ENCODE peak calls at places on chromosomes 12 and 14, in six cellular contexts. U is H1, V is HepG2, G is K562, D is GM12892, T is GM12878. H is an unnamed sample.

GRCh38 chr12:128784030-128784770 is 39.6 kb downstream of the SLC15A4 start:
- DNase-seq in U (no peak), V (no peak), G (no peak), D (no peak), T (no peak), H (no peak)

GRCh38 chr14:67940894-67941455 is 121.4 kb downstream of the RAD51B start:
- DNase-seq in U (no peak), V (no peak), G (no peak), D (no peak), T (no peak), H (no peak)

GRCh38 chr14:28785096-28785952 is 18.7 kb downstream of the FOXG1 start:
- DNase-seq in U (no peak), V (no peak), G (no peak), D (no peak), T (no peak), H (peak; percentile 61)

GRCh38 chr14:89383171-89383845 is 33.7 kb downstream of the FOXN3 start:
- DNase-seq in U (no peak), V (no peak), G (no peak), D (no peak), T (no peak), H (no peak)

GRCh38 chr12:56591961-56592360 is 38.2 kb downstream of the BAZ2A start:
- DNase-seq in U (no peak), V (no peak), G (no peak), D (no peak), T (no peak), H (no peak)

GRCh38 chr14:74038015-74038859 is 19.1 kb downstream of the BBOF1 start:
- DNase-seq in U (no peak), V (peak; percentile 67), G (peak; percentile 25), D (no peak), T (no peak), H (peak; percentile 12)

GRCh38 chr12:132554857-132555630 is 55.3 kb downstream of the LRCOL1 start:
- DNase-seq in U (no peak), V (peak; percentile 16), G (peak; percentile 64), D (no peak), T (no peak), H (no peak)

GRCh38 chr12:119988440-119988787 is 622 bp upstream of the BICDL1 start:
- DNase-seq in U (no peak), V (no peak), G (no peak), D (no peak), T (no peak), H (no peak)

GRCh38 chr12:48978291-48978740 is at the start of gene WNT1:
- DNase-seq in U (no peak), V (no peak), G (no peak), D (no peak), T (no peak), H (no peak)

GRCh38 chr14:102140027-102140749 is 491 bp downstream of the WDR20 start:
- DNase-seq in U (no peak), V (peak; percentile 6), G (peak; percentile 51), D (peak; percentile 35), T (no peak), H (peak; percentile 16)

GRCh38 chr12:131642101-131642540 is 68.8 kb upstream of the SFSWAP start:
- DNase-seq in U (no peak), V (peak; percentile 9), G (peak; percentile 91), D (no peak), T (peak; percentile 15), H (no peak)

GRCh38 chr14:99166506-99166905 is 105.5 kb downstream of the BCL11B start:
- DNase-seq in U (no peak), V (no peak), G (no peak), D (no peak), T (no peak), H (no peak)

GRCh38 chr14:100058777-100059432 is 6.3 kb upstream of the EVL start:
- DNase-seq in U (no peak), V (no peak), G (no peak), D (no peak), T (no peak), H (no peak)

GRCh38 chr14:68650403-68650994 is 142.4 kb downstream of the ZFP36L1 start:
- DNase-seq in U (no peak), V (no peak), G (no peak), D (no peak), T (no peak), H (no peak)

GRCh38 chr12:27185234-27186045 is 58.6 kb upstream of the STK38L start:
- DNase-seq in U (no peak), V (no peak), G (no peak), D (no peak), T (peak; percentile 85), H (no peak)

GRCh38 chr14:41817626-41818025 is 210.9 kb downstream of the LRFN5 start:
- DNase-seq in U (no peak), V (no peak), G (no peak), D (no peak), T (no peak), H (no peak)

GRCh38 chr12:3246253-3246652 is 169.1 kb downstream of the TSPAN9 start:
- DNase-seq in U (no peak), V (no peak), G (no peak), D (no peak), T (no peak), H (no peak)

GRCh38 chr12:32031109-32031508 is 71.9 kb downstream of the RESF1 start:
- DNase-seq in U (no peak), V (no peak), G (peak; percentile 80), D (no peak), T (no peak), H (no peak)

GRCh38 chr14:39621223-39621622 is 189.0 kb upstream of the FBXO33 start:
- DNase-seq in U (no peak), V (no peak), G (no peak), D (no peak), T (no peak), H (no peak)

GRCh38 chr14:55125403-55125802 is 3.6 kb upstream of the LGALS3 start:
- DNase-seq in U (no peak), V (no peak), G (no peak), D (no peak), T (no peak), H (no peak)

GRCh38 chr12:66072135-66072534 is 58.4 kb downstream of the LLPH start:
- DNase-seq in U (no peak), V (no peak), G (no peak), D (no peak), T (no peak), H (no peak)

GRCh38 chr12:50765325-50765911 is 1.5 kb downstream of the ATF1 start:
- DNase-seq in U (no peak), V (peak; percentile 50), G (peak; percentile 42), D (peak; percentile 35), T (no peak), H (no peak)

GRCh38 chr12:16563519-16563918 is 42.4 kb downstream of the LMO3 start:
- DNase-seq in U (no peak), V (no peak), G (no peak), D (no peak), T (no peak), H (no peak)

GRCh38 chr12:130920711-130921381 is 32.9 kb upstream of the ADGRD1 start:
- DNase-seq in U (no peak), V (no peak), G (no peak), D (no peak), T (no peak), H (no peak)

GRCh38 chr12:29710104-29710503 is 73.6 kb downstream of the TMTC1 start:
- DNase-seq in U (peak; percentile 15), V (no peak), G (no peak), D (no peak), T (no peak), H (no peak)

GRCh38 chr12:4997939-4998338 is 45.7 kb upstream of the KCNA5 start:
- DNase-seq in U (no peak), V (no peak), G (no peak), D (no peak), T (no peak), H (no peak)

GRCh38 chr12:96398422-96399080 is 1.7 kb downstream of the CDK17 start:
- DNase-seq in U (no peak), V (peak; percentile 7), G (no peak), D (no peak), T (no peak), H (no peak)

GRCh38 chr12:28575593-28576205 is 385.4 kb downstream of the CCDC91 start:
- DNase-seq in U (no peak), V (no peak), G (no peak), D (no peak), T (no peak), H (no peak)

GRCh38 chr12:29782821-29783772 is 645 bp downstream of the TMTC1 start:
- DNase-seq in U (no peak), V (no peak), G (no peak), D (peak; percentile 5), T (no peak), H (no peak)

GRCh38 chr12:28130625-28131598 is 59.3 kb upstream of the CCDC91 start:
- DNase-seq in U (no peak), V (peak; percentile 9), G (peak; percentile 53), D (no peak), T (no peak), H (no peak)

GRCh38 chr12:51517800-51518199 is 73.2 kb upstream of the SCN8A start:
- DNase-seq in U (no peak), V (peak; percentile 15), G (no peak), D (no peak), T (no peak), H (no peak)

GRCh38 chr14:101118746-101119610 is 215.5 kb upstream of the RTL1 start:
- DNase-seq in U (no peak), V (no peak), G (no peak), D (no peak), T (no peak), H (no peak)

GRCh38 chr12:124567673-124568373 is 411 bp upstream of the NCOR2 start:
- DNase-seq in U (no peak), V (peak; percentile 19), G (peak; percentile 95), D (peak; percentile 92), T (no peak), H (peak; percentile 93)
- TF ChIP-seq POLR2A in U (no peak), V (no peak), G (no peak), D (no peak), T (peak; percentile 57), H (no peak)

GRCh38 chr12:124228050-124228711 is 66.7 kb upstream of the RFLNA start:
- DNase-seq in U (no peak), V (no peak), G (no peak), D (no peak), T (no peak), H (no peak)
- TF ChIP-seq TAF1 in U (no peak), V (no peak), G (no peak), D (no peak), T (no peak), H (no peak)

DNA sequence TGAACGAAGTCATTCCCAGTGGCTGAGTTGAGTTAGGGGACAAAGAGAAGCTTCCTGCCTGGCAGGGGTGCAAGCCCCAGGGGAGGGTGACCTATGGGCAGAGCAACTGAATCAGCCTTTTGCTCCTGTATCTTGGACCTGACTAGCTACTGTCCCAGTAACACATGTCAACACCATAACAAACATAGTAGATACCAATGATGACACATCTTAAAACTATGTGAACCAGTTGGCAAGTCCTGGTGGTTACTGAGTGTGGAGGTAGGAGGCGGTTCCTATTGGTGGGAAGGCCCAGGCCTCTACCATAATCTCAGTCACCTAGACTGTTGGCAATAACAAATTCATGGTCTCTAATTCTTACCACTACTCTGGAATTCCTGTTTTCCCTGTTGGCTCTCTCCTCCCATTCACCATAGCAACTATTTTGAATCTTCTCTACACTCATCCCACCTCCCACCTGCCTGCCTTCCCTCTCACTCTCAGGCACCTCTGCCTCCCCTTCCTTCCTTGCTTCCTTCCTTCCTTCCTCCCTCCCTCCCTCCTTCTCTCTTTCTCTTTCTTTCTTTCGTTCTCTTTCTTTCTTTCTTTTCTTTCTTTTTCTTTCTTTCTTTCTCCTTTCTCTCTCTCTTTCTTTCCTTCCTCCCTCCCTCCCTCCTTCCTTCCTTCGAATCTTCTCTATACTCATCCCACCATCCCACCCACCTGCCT is 8.1 kb upstream of the P2RX7 start:
- DNase-seq in U (no peak), V (peak; percentile 90), G (no peak), D (no peak), T (no peak), H (no peak)
- TF ChIP-seq POLR2A in U (no peak), V (no peak), G (no peak), D (no peak), T (no peak), H (no peak)

GRCh38 chr12:25979563-25979962 is 21.1 kb downstream of the RASSF8 start:
- DNase-seq in U (no peak), V (no peak), G (no peak), D (no peak), T (no peak), H (no peak)
- TF ChIP-seq TAF1 in U (no peak), V (no peak), G (no peak), D (no peak), T (no peak), H (no peak)

H was measured in GM12891.